ENCODE peak calls at places on chromosome 5, in four cellular contexts. R is esophagus squamous epithelium, C is GM06990, K is HepG2. Z is an unnamed sample.
A peak's percentile ranks its signal among the peaks of the same experiment; 100 is the strongest.

GRCh38 chr5:149210229-149210628 is 61.4 kb upstream of the AFAP1L1 start:
- DNase-seq in C (no peak), R (no peak), K (peak; percentile 44), Z (no peak)

GRCh38 chr5:158852622-158853021 is 247.1 kb downstream of the EBF1 start:
- DNase-seq in R (no peak), C (no peak), K (no peak), Z (no peak)

GRCh38 chr5:59760798-59761348 is 132.7 kb downstream of the PDE4D start:
- DNase-seq in C (no peak), R (no peak), K (no peak), Z (no peak)

GRCh38 chr5:139294372-139295165 is 1.0 kb downstream of the MATR3 start:
- DNase-seq in C (peak; percentile 84), R (no peak), K (peak; percentile 56), Z (peak; percentile 74)

GRCh38 chr5:84411832-84412605 is 27.3 kb upstream of the EDIL3 start:
- DNase-seq in K (no peak), R (no peak), C (no peak), Z (no peak)

GRCh38 chr5:156584856-156585255 is 257.9 kb downstream of the SGCD start:
- DNase-seq in C (no peak), K (no peak), R (no peak), Z (no peak)

GRCh38 chr5:178435321-178436238 is 154.6 kb downstream of the COL23A1 start:
- DNase-seq in K (no peak), C (no peak), R (no peak), Z (no peak)

GRCh38 chr5:98977723-98978122 is 48.9 kb upstream of the CHD1 start:
- DNase-seq in R (no peak), C (no peak), K (no peak), Z (peak; percentile 41)

GRCh38 chr5:9820696-9821449 is 190.7 kb upstream of the TAS2R1 start:
- DNase-seq in C (no peak), R (no peak), K (no peak), Z (no peak)

GRCh38 chr5:31581498-31582099 is 49.5 kb downstream of the C5orf22 start:
- DNase-seq in C (no peak), K (peak; percentile 10), R (no peak), Z (no peak)

GRCh38 chr5:149410721-149411432 is 31.8 kb upstream of the IL17B start:
- DNase-seq in K (peak; percentile 30), C (no peak), R (no peak), Z (no peak)

GRCh38 chr5:143011621-143012020 is 241.4 kb downstream of the ARHGAP26 start:
- DNase-seq in C (no peak), R (no peak), K (peak; percentile 92), Z (no peak)

GRCh38 chr5:140344683-140345423 is 1.6 kb downstream of the HBEGF start:
- DNase-seq in K (no peak), R (no peak), C (no peak), Z (no peak)
- H3K4me3 ChIP-seq in K (no peak overlapping the region), R (peak overlapping the region; percentile 69), C (no peak overlapping the region), Z (peak overlapping the region; percentile 49)

DNA sequence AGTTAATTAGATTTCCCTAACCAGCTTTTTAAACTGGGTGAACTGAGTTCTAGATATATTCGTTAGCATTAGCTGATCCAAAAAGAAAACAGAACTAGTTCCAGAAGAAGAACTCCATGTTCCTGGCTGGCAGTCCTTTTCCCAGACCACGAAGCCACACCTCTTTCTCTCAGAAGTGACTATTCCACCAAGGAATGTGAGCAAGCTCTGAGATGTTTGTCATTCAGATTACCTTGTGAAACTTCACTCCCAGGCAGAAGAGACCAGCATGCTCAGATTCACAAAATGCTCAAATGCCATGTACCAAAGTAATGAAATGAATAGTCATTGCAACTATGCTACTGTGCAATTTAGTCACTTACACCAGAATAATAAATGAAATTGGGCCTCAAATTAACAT is 4.4 kb upstream of the SSBP2 start:
- DNase-seq in C (no peak), K (peak; percentile 20), R (no peak), Z (peak; percentile 44)
- H3K4me3 ChIP-seq in C (no peak overlapping the region), K (no peak overlapping the region), R (no peak overlapping the region), Z (no peak overlapping the region)

DNA sequence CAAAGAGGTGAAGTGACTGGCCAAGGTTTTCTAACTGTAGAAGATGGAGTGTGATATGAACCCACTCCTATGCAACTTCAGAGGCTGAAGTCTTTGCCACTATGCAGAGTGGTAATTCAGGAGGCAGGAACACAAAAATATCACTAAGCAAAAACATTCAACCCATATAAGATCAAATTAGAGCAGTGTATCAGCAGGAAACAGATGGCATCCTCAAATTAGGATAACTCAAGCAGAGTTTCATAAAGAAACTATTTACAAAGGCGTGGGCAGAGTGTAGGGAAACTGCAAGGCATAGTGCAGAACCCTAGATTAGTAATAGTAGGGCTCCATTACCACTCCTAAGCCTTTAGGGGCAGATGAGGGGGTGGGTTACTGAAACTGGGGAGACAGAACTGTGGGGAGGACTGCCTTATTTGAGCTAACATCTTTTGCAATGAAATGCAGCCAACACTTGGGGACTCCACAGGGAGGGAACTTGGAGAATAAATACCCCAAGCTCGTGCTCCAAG is 72.2 kb downstream of the PTTG1 start:
- DNase-seq in R (no peak), C (no peak), K (no peak), Z (no peak)
- H3K4me3 ChIP-seq in R (no peak overlapping the region), C (no peak overlapping the region), K (no peak overlapping the region), Z (no peak overlapping the region)

GRCh38 chr5:124732349-124732875 is 14.0 kb downstream of the ZNF608 start:
- DNase-seq in C (no peak), R (no peak), K (no peak), Z (no peak)

GRCh38 chr5:124729687-124730359 is 16.6 kb downstream of the ZNF608 start:
- DNase-seq in C (peak; percentile 37), R (no peak), K (no peak), Z (no peak)

GRCh38 chr5:124728331-124729307 is 17.8 kb downstream of the ZNF608 start:
- DNase-seq in R (no peak), C (no peak), K (no peak), Z (no peak)

GRCh38 chr5:124732891-124733670 is 13.4 kb downstream of the ZNF608 start:
- DNase-seq in K (no peak), R (no peak), C (no peak), Z (no peak)

DNA sequence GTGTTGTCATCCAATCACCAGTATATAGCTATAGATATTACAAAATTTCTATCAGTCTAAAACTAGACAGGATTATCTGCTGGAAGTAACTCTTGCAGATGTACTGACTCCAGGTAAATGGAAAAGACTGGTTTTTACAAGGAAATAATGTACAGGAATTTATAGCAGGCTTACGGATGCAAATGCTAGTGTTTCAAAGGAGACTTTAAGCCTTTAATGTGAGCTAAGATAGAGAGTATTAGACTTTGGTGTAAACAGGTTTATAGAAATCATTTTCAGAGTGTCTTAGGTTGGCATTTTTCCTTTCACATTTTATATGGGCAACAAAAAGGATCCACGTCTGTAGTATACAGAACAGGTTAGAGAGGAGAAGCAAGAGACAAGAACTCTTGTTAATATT is 16.1 kb downstream of the ZNF608 start:
- DNase-seq in R (no peak), K (no peak), C (no peak), Z (no peak)
- H3K4me3 ChIP-seq in R (no peak overlapping the region), K (no peak overlapping the region), C (no peak overlapping the region), Z (no peak overlapping the region)

DNA sequence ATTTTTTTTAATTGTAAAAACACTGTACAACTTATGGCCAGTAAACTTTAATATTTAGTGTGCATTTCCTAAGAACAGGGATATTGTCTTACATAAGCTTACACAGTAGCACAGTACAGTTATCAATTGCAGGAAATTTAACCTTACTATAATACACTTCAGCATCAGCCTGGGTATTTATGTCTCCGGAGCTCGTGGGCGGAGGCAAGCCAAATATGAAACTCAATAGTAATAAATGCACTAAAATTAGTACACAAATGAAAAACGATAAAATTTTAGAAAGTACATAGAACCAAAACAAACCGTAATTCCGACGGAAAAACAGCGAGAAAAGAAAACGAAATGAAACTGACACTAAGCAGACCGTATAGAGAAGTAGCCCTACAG is 91.2 kb downstream of the ANXA2R start:
- DNase-seq in R (no peak), C (no peak), K (no peak), Z (no peak)
- H3K4me3 ChIP-seq in R (peak overlapping the region; percentile 70), C (peak overlapping the region; percentile 74), K (no peak overlapping the region), Z (no peak overlapping the region)

DNA sequence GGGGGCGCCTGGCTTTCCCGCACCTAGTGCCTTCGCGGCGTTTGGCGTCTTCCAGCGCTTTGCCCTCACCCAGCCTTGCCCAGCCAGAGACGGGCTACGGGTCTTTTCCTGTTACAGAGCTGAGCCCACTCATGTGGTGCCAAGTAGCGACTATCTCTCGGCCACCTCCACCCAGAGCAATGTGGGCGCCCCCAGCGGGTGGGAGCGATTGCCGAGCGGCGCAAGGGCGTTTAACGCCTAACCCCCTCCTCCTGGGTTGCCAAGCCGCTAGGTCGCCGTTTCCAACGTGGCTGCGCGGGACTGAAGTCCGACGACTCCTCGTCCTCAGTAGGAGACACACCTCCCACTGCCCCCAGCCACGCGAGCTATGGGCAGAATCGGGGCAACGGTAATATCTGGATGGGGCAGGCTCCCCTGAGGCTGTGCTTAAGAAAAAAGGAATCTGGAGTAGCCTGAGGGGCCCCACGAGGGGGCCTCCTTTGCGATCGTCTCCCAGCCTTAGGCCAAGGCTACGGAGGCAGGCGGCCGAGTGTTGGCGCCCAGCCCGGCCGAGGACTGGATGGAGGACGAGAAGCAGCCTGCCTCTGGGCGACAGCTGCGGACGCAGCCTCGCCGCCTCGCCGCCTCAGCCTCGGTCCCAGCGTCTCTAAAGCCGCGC is 5.8 kb downstream of the TLX3 start:
- DNase-seq in R (no peak), K (no peak), C (no peak), Z (no peak)
- H3K4me3 ChIP-seq in R (peak overlapping the region; percentile 13), K (no peak overlapping the region), C (no peak overlapping the region), Z (no peak overlapping the region)

GRCh38 chr5:132677191-132677590 is 3.4 kb downstream of the IL4 start:
- DNase-seq in C (no peak), R (no peak), K (peak; percentile 31), Z (peak; percentile 82)

GRCh38 chr5:132679166-132679565 is 5.4 kb downstream of the IL4 start:
- DNase-seq in C (no peak), R (no peak), K (no peak), Z (no peak)

GRCh38 chr5:132679717-132680380 is 6.1 kb downstream of the IL4 start:
- DNase-seq in R (no peak), C (no peak), K (no peak), Z (no peak)

GRCh38 chr5:132677682-132678400 is 4.1 kb downstream of the IL4 start:
- DNase-seq in R (no peak), C (no peak), K (no peak), Z (no peak)

DNA sequence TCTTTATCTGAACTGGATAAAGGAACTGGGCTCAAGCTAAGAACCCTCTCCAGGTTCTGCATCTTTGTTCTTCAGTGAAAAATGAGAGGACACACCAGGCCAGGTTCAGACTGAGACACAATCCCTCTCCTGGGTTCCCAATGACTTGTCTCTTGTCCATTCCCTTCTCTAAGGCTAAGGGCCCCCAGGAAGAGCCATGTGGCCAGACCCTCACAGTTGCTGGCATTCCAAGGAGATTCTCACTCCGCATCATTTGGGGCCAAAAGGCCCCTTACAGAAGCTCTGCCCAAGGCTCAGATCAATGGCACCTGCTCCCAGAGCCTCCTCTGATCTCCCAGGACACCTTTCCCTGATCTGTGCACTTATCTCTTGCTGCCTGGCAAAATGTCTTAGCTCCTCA is 4.9 kb downstream of the IL4 start:
- DNase-seq in K (no peak), R (no peak), C (no peak), Z (no peak)
- H3K4me3 ChIP-seq in K (no peak overlapping the region), R (no peak overlapping the region), C (no peak overlapping the region), Z (no peak overlapping the region)

GRCh38 chr5:160620401-160620800 is 198.7 kb downstream of the PTTG1 start:
- DNase-seq in C (no peak), R (no peak), K (no peak), Z (no peak)
- H3K4me3 ChIP-seq in C (no peak overlapping the region), R (no peak overlapping the region), K (no peak overlapping the region), Z (no peak overlapping the region)

Z was measured in lung.